ENCODE peak calls at places on chromosomes 5 and 9, in four cellular contexts. One of them, this sample, is unnamed.

GRCh38 chr5:71938886-71939285 is 168.4 kb upstream of the MAP1B start:
- DNase-seq in activated T-cell treated with anti-CD3 and anti-CD28 coated beads for 1 hour: no peak
- DNase-seq in iPS-NIHi11: peak; percentile 52
- DNase-seq in cerebellum: peak; percentile 58
- DNase-seq in this sample: no peak

GRCh38 chr9:114238919-114239879 is 83.7 kb upstream of the ORM1 start:
- DNase-seq in iPS-NIHi11: peak; percentile 78
- DNase-seq in cerebellum: peak; percentile 51
- DNase-seq in activated T-cell treated with anti-CD3 and anti-CD28 coated beads for 1 hour: no peak
- DNase-seq in this sample: no peak

GRCh38 chr5:66720776-66721175 is 124.6 kb downstream of the MAST4 start:
- DNase-seq in iPS-NIHi11: no peak
- DNase-seq in cerebellum: no peak
- DNase-seq in activated T-cell treated with anti-CD3 and anti-CD28 coated beads for 1 hour: no peak
- DNase-seq in this sample: no peak

GRCh38 chr5:158382473-158382872 is 523.5 kb upstream of the CLINT1 start:
- DNase-seq in iPS-NIHi11: peak; percentile 29
- DNase-seq in cerebellum: peak; percentile 82
- DNase-seq in activated T-cell treated with anti-CD3 and anti-CD28 coated beads for 1 hour: no peak
- DNase-seq in this sample: no peak

GRCh38 chr5:87836696-87837095 is 424.0 kb upstream of the CCNH start:
- DNase-seq in cerebellum: no peak
- DNase-seq in activated T-cell treated with anti-CD3 and anti-CD28 coated beads for 1 hour: no peak
- DNase-seq in iPS-NIHi11: no peak
- DNase-seq in this sample: no peak

GRCh38 chr5:148084269-148084668 is 20.5 kb downstream of the SPINK5 start:
- DNase-seq in cerebellum: no peak
- DNase-seq in iPS-NIHi11: no peak
- DNase-seq in activated T-cell treated with anti-CD3 and anti-CD28 coated beads for 1 hour: no peak
- DNase-seq in this sample: no peak

GRCh38 chr5:175263776-175264175 is 180.2 kb downstream of the DRD1 start:
- DNase-seq in activated T-cell treated with anti-CD3 and anti-CD28 coated beads for 1 hour: no peak
- DNase-seq in cerebellum: no peak
- DNase-seq in iPS-NIHi11: no peak
- DNase-seq in this sample: no peak

GRCh38 chr5:78794693-78795215 is 146.2 kb upstream of the LHFPL2 start:
- DNase-seq in iPS-NIHi11: no peak
- DNase-seq in activated T-cell treated with anti-CD3 and anti-CD28 coated beads for 1 hour: no peak
- DNase-seq in cerebellum: no peak
- DNase-seq in this sample: no peak

GRCh38 chr9:83489961-83490360 is 48.2 kb downstream of the FRMD3 start:
- DNase-seq in activated T-cell treated with anti-CD3 and anti-CD28 coated beads for 1 hour: no peak
- DNase-seq in cerebellum: no peak
- DNase-seq in iPS-NIHi11: no peak
- DNase-seq in this sample: no peak

GRCh38 chr5:103785569-103785968 is 223.0 kb upstream of the NUDT12 start:
- DNase-seq in activated T-cell treated with anti-CD3 and anti-CD28 coated beads for 1 hour: no peak
- DNase-seq in cerebellum: no peak
- DNase-seq in iPS-NIHi11: no peak
- DNase-seq in this sample: no peak

GRCh38 chr9:108271646-108272349 is 584.0 kb downstream of the ACTL7B start:
- DNase-seq in cerebellum: no peak
- DNase-seq in activated T-cell treated with anti-CD3 and anti-CD28 coated beads for 1 hour: no peak
- DNase-seq in iPS-NIHi11: peak; percentile 52
- DNase-seq in this sample: no peak

GRCh38 chr5:174724484-174725260 is at the start of gene MSX2:
- DNase-seq in cerebellum: peak; percentile 59
- DNase-seq in activated T-cell treated with anti-CD3 and anti-CD28 coated beads for 1 hour: no peak
- DNase-seq in iPS-NIHi11: peak; percentile 93
- DNase-seq in this sample: no peak

GRCh38 chr9:127962278-127962677 is 18.5 kb downstream of the EEIG1 start:
- DNase-seq in iPS-NIHi11: no peak
- DNase-seq in cerebellum: no peak
- DNase-seq in activated T-cell treated with anti-CD3 and anti-CD28 coated beads for 1 hour: no peak
- DNase-seq in this sample: no peak

GRCh38 chr5:180623411-180623834 is 26.0 kb downstream of the FLT4 start:
- DNase-seq in iPS-NIHi11: no peak
- DNase-seq in activated T-cell treated with anti-CD3 and anti-CD28 coated beads for 1 hour: no peak
- DNase-seq in cerebellum: no peak
- DNase-seq in this sample: no peak

GRCh38 chr5:170623576-170624181 is 119.9 kb downstream of the KCNIP1 start:
- DNase-seq in activated T-cell treated with anti-CD3 and anti-CD28 coated beads for 1 hour: no peak
- DNase-seq in cerebellum: no peak
- DNase-seq in iPS-NIHi11: peak; percentile 77
- DNase-seq in this sample: no peak

GRCh38 chr9:89686134-89686533 is 81.3 kb downstream of the GADD45G start:
- DNase-seq in iPS-NIHi11: peak; percentile 38
- DNase-seq in activated T-cell treated with anti-CD3 and anti-CD28 coated beads for 1 hour: no peak
- DNase-seq in cerebellum: no peak
- DNase-seq in this sample: no peak

GRCh38 chr9:136787690-136788400 is 3.3 kb upstream of the TMEM141 start:
- DNase-seq in activated T-cell treated with anti-CD3 and anti-CD28 coated beads for 1 hour: peak; percentile 53
- DNase-seq in cerebellum: peak; percentile 74
- DNase-seq in iPS-NIHi11: peak; percentile 82
- DNase-seq in this sample: no peak

GRCh38 chr5:69502375-69503143 is 10.0 kb downstream of the OCLN start:
- DNase-seq in iPS-NIHi11: no peak
- DNase-seq in activated T-cell treated with anti-CD3 and anti-CD28 coated beads for 1 hour: no peak
- DNase-seq in cerebellum: no peak
- DNase-seq in this sample: no peak

GRCh38 chr9:137161558-137162483 is 8.0 kb downstream of the LRRC26 start:
- DNase-seq in activated T-cell treated with anti-CD3 and anti-CD28 coated beads for 1 hour: no peak
- DNase-seq in cerebellum: no peak
- DNase-seq in iPS-NIHi11: peak; percentile 88
- DNase-seq in this sample: no peak

GRCh38 chr5:107032629-107033028 is 638.1 kb downstream of the EFNA5 start:
- DNase-seq in cerebellum: no peak
- DNase-seq in iPS-NIHi11: no peak
- DNase-seq in activated T-cell treated with anti-CD3 and anti-CD28 coated beads for 1 hour: no peak
- DNase-seq in this sample: no peak

GRCh38 chr5:110414360-110414759 is 312.1 kb downstream of the TMEM232 start:
- DNase-seq in activated T-cell treated with anti-CD3 and anti-CD28 coated beads for 1 hour: no peak
- DNase-seq in iPS-NIHi11: peak; percentile 17
- DNase-seq in cerebellum: no peak
- DNase-seq in this sample: no peak

GRCh38 chr9:16103613-16104012 is 550.8 kb downstream of the CCDC171 start:
- DNase-seq in cerebellum: no peak
- DNase-seq in activated T-cell treated with anti-CD3 and anti-CD28 coated beads for 1 hour: no peak
- DNase-seq in iPS-NIHi11: no peak
- DNase-seq in this sample: no peak

GRCh38 chr5:115541586-115541985 is 3.0 kb downstream of the FEM1C start:
- DNase-seq in iPS-NIHi11: no peak
- DNase-seq in cerebellum: peak; percentile 16
- DNase-seq in activated T-cell treated with anti-CD3 and anti-CD28 coated beads for 1 hour: no peak
- DNase-seq in this sample: no peak

GRCh38 chr9:121568541-121569265 is 69.1 kb upstream of the GGTA1 start:
- DNase-seq in cerebellum: no peak
- DNase-seq in activated T-cell treated with anti-CD3 and anti-CD28 coated beads for 1 hour: no peak
- DNase-seq in iPS-NIHi11: no peak
- DNase-seq in this sample: no peak

GRCh38 chr5:1185038-1185651 is 16.2 kb upstream of the SLC6A19 start:
- DNase-seq in cerebellum: no peak
- DNase-seq in iPS-NIHi11: no peak
- DNase-seq in activated T-cell treated with anti-CD3 and anti-CD28 coated beads for 1 hour: no peak
- DNase-seq in this sample: no peak

GRCh38 chr5:154371687-154372086 is 74.1 kb upstream of the SAP30L start:
- DNase-seq in cerebellum: no peak
- DNase-seq in activated T-cell treated with anti-CD3 and anti-CD28 coated beads for 1 hour: no peak
- DNase-seq in iPS-NIHi11: no peak
- DNase-seq in this sample: no peak

GRCh38 chr5:78568212-78568611 is 80.4 kb downstream of the LHFPL2 start:
- DNase-seq in cerebellum: no peak
- DNase-seq in activated T-cell treated with anti-CD3 and anti-CD28 coated beads for 1 hour: no peak
- DNase-seq in iPS-NIHi11: no peak
- DNase-seq in this sample: no peak

GRCh38 chr9:89522261-89522978 is 24.5 kb upstream of the SEMA4D start:
- DNase-seq in iPS-NIHi11: no peak
- DNase-seq in cerebellum: no peak
- DNase-seq in activated T-cell treated with anti-CD3 and anti-CD28 coated beads for 1 hour: peak; percentile 53
- DNase-seq in this sample: no peak

GRCh38 chr9:123318192-123318591 is 37.8 kb upstream of the CRB2 start:
- DNase-seq in cerebellum: peak; percentile 21
- DNase-seq in iPS-NIHi11: no peak
- DNase-seq in activated T-cell treated with anti-CD3 and anti-CD28 coated beads for 1 hour: no peak
- DNase-seq in this sample: peak; percentile 67